ENCODE peak calls at places on chromosomes 6 and 20, in four cellular contexts. P is sigmoid colon, W is heart left ventricle, D is left ventricle myocardium inferior. T is an unnamed sample.

GRCh38 chr6:45972795-45973503 is 42.7 kb downstream of the CLIC5 start:
- DNase-seq in P (no peak), W (no peak), D (no peak), T (no peak)

GRCh38 chr6:33192105-33192646 is at the start of gene COL11A2:
- DNase-seq in P (no peak), W (no peak), D (no peak), T (no peak)

GRCh38 chr6:156963712-156964700 is 186.8 kb downstream of the ARID1B start:
- DNase-seq in P (no peak), W (no peak), D (no peak), T (no peak)

GRCh38 chr6:15546591-15546990 is 116.2 kb downstream of the DTNBP1 start:
- DNase-seq in P (no peak), W (no peak), D (no peak), T (no peak)

GRCh38 chr6:22067127-22067526 is 229.7 kb downstream of the PRL start:
- DNase-seq in P (no peak), W (no peak), D (no peak), T (no peak)

GRCh38 chr20:43916073-43916874 is 1.6 kb downstream of the TOX2 start:
- DNase-seq in P (no peak), W (no peak), D (no peak), T (no peak)

GRCh38 chr6:99348823-99349619 is 453 bp downstream of the FAXC start:
- DNase-seq in P (peak; percentile 79), W (no peak), D (no peak), T (no peak)

GRCh38 chr6:14288910-14289309 is 171.3 kb downstream of the CD83 start:
- DNase-seq in P (no peak), W (no peak), D (no peak), T (no peak)

GRCh38 chr20:19205999-19206398 is 6.4 kb upstream of the SLC24A3 start:
- DNase-seq in P (peak; percentile 83), W (peak; percentile 68), D (peak; percentile 72), T (no peak)

DNA sequence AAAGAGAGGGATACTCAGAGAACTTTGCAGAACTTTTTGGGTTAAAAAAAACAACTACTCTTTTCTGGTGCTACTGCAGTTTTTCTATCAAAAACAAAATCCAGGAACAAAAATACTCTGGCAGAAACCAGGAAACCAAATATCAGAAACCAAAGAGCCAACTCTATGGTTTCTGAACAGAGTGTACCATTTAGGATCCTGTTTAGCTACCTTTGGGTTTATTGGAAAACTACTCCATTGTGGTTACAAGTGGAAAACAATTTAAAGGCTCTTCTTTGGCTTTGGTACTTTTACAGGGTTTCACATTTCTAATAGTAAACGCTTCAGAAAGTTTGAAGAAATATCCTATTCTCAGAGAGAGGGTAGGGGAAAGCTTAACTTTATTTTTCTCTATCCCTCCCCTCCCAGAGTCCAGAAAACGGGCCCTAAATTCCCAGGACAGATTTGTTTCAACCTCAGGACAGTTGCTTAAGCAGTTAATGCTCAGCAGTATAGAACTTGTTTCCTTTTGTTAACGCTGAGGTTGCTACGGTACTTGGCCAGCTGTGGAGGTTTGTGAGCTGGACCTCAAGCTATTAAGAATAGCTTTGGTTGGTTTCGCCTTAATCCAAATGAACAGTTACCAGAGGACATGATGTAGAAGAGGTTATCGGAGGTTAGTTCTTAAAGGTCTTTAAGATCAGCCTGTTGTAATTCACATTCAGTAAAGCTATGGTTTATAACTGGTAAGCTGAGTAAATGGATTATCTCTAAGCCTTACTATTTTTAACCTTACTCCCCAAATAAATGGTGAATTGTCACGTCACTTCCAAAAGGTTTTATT is 47.9 kb downstream of the FOXO3 start:
- DNase-seq in P (no peak), W (no peak), D (no peak), T (no peak)
- H3K4me1 ChIP-seq in P (peaks cover 61% of the 10 kb centered on the region), W (peaks cover 48% of the 10 kb centered on the region), D (peaks cover 91% of the 10 kb centered on the region), T (peaks cover 23% of the 10 kb centered on the region)

DNA sequence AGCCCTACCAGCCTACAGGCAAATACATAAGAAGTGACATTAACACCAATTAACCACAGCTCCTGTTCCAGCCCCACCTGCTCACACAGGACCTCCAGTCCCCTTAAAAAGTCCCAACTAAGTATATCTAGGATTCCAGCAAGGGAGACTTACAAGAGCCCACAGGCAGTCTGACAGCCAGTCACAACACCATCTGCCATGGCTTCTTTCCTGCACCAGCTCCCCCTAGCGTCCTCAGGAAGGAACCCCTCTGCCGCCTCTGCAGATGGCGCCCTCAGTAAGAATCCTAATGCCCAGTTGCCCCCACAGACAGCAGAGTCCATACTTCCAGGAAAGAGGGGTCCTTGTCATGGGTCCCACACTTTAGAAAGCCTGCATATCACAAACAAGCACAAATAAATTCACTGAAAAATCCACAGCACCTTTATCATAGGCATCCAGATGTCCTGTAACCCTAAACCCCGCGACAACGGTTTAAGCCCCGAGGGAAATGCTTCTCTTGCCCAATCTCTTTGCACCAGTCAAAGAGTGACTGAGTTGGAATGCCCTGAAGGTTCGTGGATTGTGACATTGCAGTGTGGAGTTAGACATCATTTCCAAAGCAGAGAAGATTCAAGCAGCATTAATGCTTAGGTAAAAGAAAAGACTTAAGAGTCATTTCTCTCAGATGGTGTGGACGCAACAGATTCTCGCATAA is 121.9 kb downstream of the HIVEP2 start:
- DNase-seq in P (no peak), W (no peak), D (no peak), T (no peak)
- TF ChIP-seq CTCF in P (no peak), W (no peak), D (peak; percentile 23), T (peak; percentile 29)

GRCh38 chr6:118444796-118445195 is 103.3 kb upstream of the PLN start:
- DNase-seq in P (no peak), W (no peak), D (no peak), T (no peak)
- H3K9me3 ChIP-seq in P (no peaks in the 10 kb centered on the region), W (peaks cover 43% of the 10 kb centered on the region), D (peaks cover 69% of the 10 kb centered on the region), T (no peaks in the 10 kb centered on the region)

DNA sequence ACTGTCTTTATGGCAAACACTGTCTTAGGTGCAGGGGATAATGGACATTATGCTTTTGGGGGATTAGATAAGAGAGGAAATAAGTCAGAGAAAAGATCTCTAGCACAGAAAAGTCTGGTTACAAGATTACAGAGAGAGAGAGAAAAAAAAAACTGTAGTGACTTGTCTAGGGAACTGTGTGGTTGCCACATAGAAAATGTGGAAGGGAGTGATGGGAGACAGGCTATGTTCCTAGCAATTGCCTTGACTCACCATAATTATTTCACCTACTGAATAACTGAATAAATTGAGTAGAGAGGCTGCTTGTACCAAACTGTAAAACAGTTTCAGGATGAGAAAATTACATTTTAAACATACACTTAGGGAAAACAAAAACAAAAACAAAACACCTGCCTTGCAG is 229.7 kb downstream of the LAMA2 start:
- DNase-seq in P (no peak), W (no peak), D (no peak), T (no peak)
- H3K4me1 ChIP-seq in P (no peaks in the 10 kb centered on the region), W (peaks cover 7% of the 10 kb centered on the region), D (peaks cover 96% of the 10 kb centered on the region), T (no peaks in the 10 kb centered on the region)

DNA sequence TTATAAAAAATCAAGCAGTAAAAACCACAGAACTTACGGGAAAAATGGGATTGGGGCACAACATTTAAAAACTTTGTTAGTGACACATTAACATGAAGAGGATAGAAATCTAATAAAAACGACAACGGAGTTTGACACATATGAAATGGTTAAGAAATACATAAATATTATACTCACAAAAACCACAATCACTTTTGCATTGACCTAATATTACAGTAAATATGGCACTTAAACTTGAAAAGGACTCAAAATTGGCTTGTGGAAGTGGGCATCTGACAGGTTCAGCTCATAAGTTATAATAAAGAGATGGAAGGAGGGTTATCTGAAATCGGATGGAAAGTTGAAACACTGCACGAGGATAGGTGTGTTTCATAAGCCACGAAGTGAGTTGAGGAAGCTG is 523.7 kb downstream of the TFAP2B start:
- DNase-seq in P (no peak), W (no peak), D (no peak), T (no peak)
- TF ChIP-seq CTCF in P (no peak), W (no peak), D (no peak), T (no peak)